ENCODE peak calls at places on chromosomes 1 and 21, in six cellular contexts. One of them, this sample, is unnamed.
A peak's percentile ranks its signal among the peaks of the same experiment; 100 is the strongest.

GRCh38 chr1:245855846-245856730 is 651.0 kb downstream of the SMYD3 start:
- DNase-seq in activated CD8-positive, alpha-beta memory T cell treated with anti-CD3 and anti-CD28 coated beads, Interleukin-2, amount 10 ng/mL, durations not matched to agents 7 days and 5 days: no peak
- DNase-seq in AG08395: no peak
- DNase-seq in neuronal stem cell: no peak
- DNase-seq in NCI-H2081: no peak
- DNase-seq in HT-29: no peak
- DNase-seq in this sample: no peak

GRCh38 chr1:14976260-14976659 is 177.3 kb upstream of the TMEM51 start:
- DNase-seq in activated CD8-positive, alpha-beta memory T cell treated with anti-CD3 and anti-CD28 coated beads, Interleukin-2, amount 10 ng/mL, durations not matched to agents 7 days and 5 days: no peak
- DNase-seq in AG08395: no peak
- DNase-seq in neuronal stem cell: no peak
- DNase-seq in NCI-H2081: no peak
- DNase-seq in HT-29: no peak
- DNase-seq in this sample: no peak

GRCh38 chr1:177383715-177384114 is 213.0 kb downstream of the BRINP2 start:
- DNase-seq in activated CD8-positive, alpha-beta memory T cell treated with anti-CD3 and anti-CD28 coated beads, Interleukin-2, amount 10 ng/mL, durations not matched to agents 7 days and 5 days: no peak
- DNase-seq in AG08395: no peak
- DNase-seq in neuronal stem cell: no peak
- DNase-seq in NCI-H2081: no peak
- DNase-seq in HT-29: no peak
- DNase-seq in this sample: no peak

GRCh38 chr1:99457381-99458165 is 188.3 kb upstream of the PALMD start:
- DNase-seq in activated CD8-positive, alpha-beta memory T cell treated with anti-CD3 and anti-CD28 coated beads, Interleukin-2, amount 10 ng/mL, durations not matched to agents 7 days and 5 days: no peak
- DNase-seq in AG08395: peak; percentile 43
- DNase-seq in neuronal stem cell: no peak
- DNase-seq in NCI-H2081: no peak
- DNase-seq in HT-29: peak; percentile 14
- DNase-seq in this sample: no peak

GRCh38 chr21:15144026-15144425 is 79.2 kb upstream of the NRIP1 start:
- DNase-seq in activated CD8-positive, alpha-beta memory T cell treated with anti-CD3 and anti-CD28 coated beads, Interleukin-2, amount 10 ng/mL, durations not matched to agents 7 days and 5 days: no peak
- DNase-seq in AG08395: no peak
- DNase-seq in neuronal stem cell: no peak
- DNase-seq in NCI-H2081: no peak
- DNase-seq in HT-29: no peak
- DNase-seq in this sample: no peak

GRCh38 chr21:23452384-23453083 is 2154.7 kb downstream of the MRPL39 start:
- DNase-seq in activated CD8-positive, alpha-beta memory T cell treated with anti-CD3 and anti-CD28 coated beads, Interleukin-2, amount 10 ng/mL, durations not matched to agents 7 days and 5 days: no peak
- DNase-seq in AG08395: no peak
- DNase-seq in neuronal stem cell: peak; percentile 23
- DNase-seq in NCI-H2081: no peak
- DNase-seq in HT-29: peak; percentile 1
- DNase-seq in this sample: no peak

GRCh38 chr1:154220970-154221814 is 437 bp downstream of the UBAP2L start:
- DNase-seq in activated CD8-positive, alpha-beta memory T cell treated with anti-CD3 and anti-CD28 coated beads, Interleukin-2, amount 10 ng/mL, durations not matched to agents 7 days and 5 days: peak; percentile 84
- DNase-seq in AG08395: peak; percentile 34
- DNase-seq in neuronal stem cell: peak; percentile 54
- DNase-seq in NCI-H2081: peak; percentile 65
- DNase-seq in HT-29: peak; percentile 55
- DNase-seq in this sample: no peak

GRCh38 chr1:844472-845026 is 79.2 kb upstream of the SAMD11 start:
- DNase-seq in activated CD8-positive, alpha-beta memory T cell treated with anti-CD3 and anti-CD28 coated beads, Interleukin-2, amount 10 ng/mL, durations not matched to agents 7 days and 5 days: peak; percentile 65
- DNase-seq in AG08395: no peak
- DNase-seq in neuronal stem cell: no peak
- DNase-seq in NCI-H2081: no peak
- DNase-seq in HT-29: no peak
- DNase-seq in this sample: no peak

GRCh38 chr1:22602060-22602740 is 34.2 kb upstream of the C1QA start:
- DNase-seq in activated CD8-positive, alpha-beta memory T cell treated with anti-CD3 and anti-CD28 coated beads, Interleukin-2, amount 10 ng/mL, durations not matched to agents 7 days and 5 days: no peak
- DNase-seq in AG08395: no peak
- DNase-seq in neuronal stem cell: no peak
- DNase-seq in NCI-H2081: no peak
- DNase-seq in HT-29: no peak
- DNase-seq in this sample: no peak

GRCh38 chr21:14956826-14957225 is 108.0 kb downstream of the NRIP1 start:
- DNase-seq in activated CD8-positive, alpha-beta memory T cell treated with anti-CD3 and anti-CD28 coated beads, Interleukin-2, amount 10 ng/mL, durations not matched to agents 7 days and 5 days: no peak
- DNase-seq in AG08395: peak; percentile 48
- DNase-seq in neuronal stem cell: no peak
- DNase-seq in NCI-H2081: no peak
- DNase-seq in HT-29: no peak
- DNase-seq in this sample: no peak

This sample was measured in NCI-H2227 treated with DMSO at 0.1 percent for 48 hours.